ENCODE peak calls at places on chromosomes 13 and 19, in four cellular contexts. One of them, this sample, is unnamed.

GRCh38 chr19:19751846-19752245 is 18.9 kb upstream of the ZNF14 start:
- DNase-seq in ovary: no peak
- DNase-seq in heart right ventricle: no peak
- DNase-seq in CD8-positive, alpha-beta T cell: no peak
- DNase-seq in this sample: no peak

GRCh38 chr13:45055198-45055901 is 65.0 kb upstream of the GTF2F2 start:
- DNase-seq in ovary: no peak
- DNase-seq in heart right ventricle: no peak
- DNase-seq in CD8-positive, alpha-beta T cell: no peak
- DNase-seq in this sample: no peak

GRCh38 chr13:28637714-28638355 is 21.1 kb upstream of the POMP start:
- DNase-seq in ovary: no peak
- DNase-seq in heart right ventricle: peak; percentile 25
- DNase-seq in CD8-positive, alpha-beta T cell: no peak
- DNase-seq in this sample: no peak

GRCh38 chr19:29404015-29404414 is 121.8 kb upstream of the VSTM2B start:
- DNase-seq in ovary: no peak
- DNase-seq in heart right ventricle: no peak
- DNase-seq in CD8-positive, alpha-beta T cell: no peak
- DNase-seq in this sample: no peak

GRCh38 chr19:42076375-42076944 is 494 bp downstream of the ZNF574 start:
- DNase-seq in ovary: peak; percentile 66
- DNase-seq in heart right ventricle: peak; percentile 39
- DNase-seq in CD8-positive, alpha-beta T cell: peak; percentile 23
- DNase-seq in this sample: no peak

GRCh38 chr13:103354189-103354588 is 288.0 kb upstream of the SLC10A2 start:
- DNase-seq in ovary: no peak
- DNase-seq in heart right ventricle: no peak
- DNase-seq in CD8-positive, alpha-beta T cell: no peak
- DNase-seq in this sample: no peak

GRCh38 chr13:95281258-95281602 is 20.0 kb downstream of the ABCC4 start:
- DNase-seq in ovary: no peak
- DNase-seq in heart right ventricle: no peak
- DNase-seq in CD8-positive, alpha-beta T cell: no peak
- DNase-seq in this sample: no peak

GRCh38 chr19:48403606-48404005 is 10.1 kb downstream of the GRIN2D start:
- DNase-seq in ovary: no peak
- DNase-seq in heart right ventricle: peak; percentile 69
- DNase-seq in CD8-positive, alpha-beta T cell: peak; percentile 23
- DNase-seq in this sample: no peak

GRCh38 chr19:6065685-6066365 is 44.5 kb downstream of the RFX2 start:
- DNase-seq in ovary: no peak
- DNase-seq in heart right ventricle: peak; percentile 66
- DNase-seq in CD8-positive, alpha-beta T cell: peak; percentile 23
- DNase-seq in this sample: no peak

GRCh38 chr13:114143806-114144605 is 11.6 kb upstream of the RASA3 start:
- DNase-seq in ovary: no peak
- DNase-seq in heart right ventricle: no peak
- DNase-seq in CD8-positive, alpha-beta T cell: no peak
- DNase-seq in this sample: no peak

GRCh38 chr13:99663185-99663825 is 162.0 kb downstream of the TM9SF2 start:
- DNase-seq in ovary: no peak
- DNase-seq in heart right ventricle: no peak
- DNase-seq in CD8-positive, alpha-beta T cell: no peak
- DNase-seq in this sample: no peak

GRCh38 chr19:12260861-12261260 is 33.8 kb downstream of the ZNF44 start:
- DNase-seq in ovary: no peak
- DNase-seq in heart right ventricle: no peak
- DNase-seq in CD8-positive, alpha-beta T cell: no peak
- DNase-seq in this sample: no peak

GRCh38 chr19:33206261-33207039 is 12.3 kb downstream of the LRP3 start:
- DNase-seq in ovary: no peak
- DNase-seq in heart right ventricle: no peak
- DNase-seq in CD8-positive, alpha-beta T cell: no peak
- DNase-seq in this sample: no peak

GRCh38 chr13:28494537-28494860 is 429 bp downstream of the FLT1 start:
- DNase-seq in ovary: no peak
- DNase-seq in heart right ventricle: no peak
- DNase-seq in CD8-positive, alpha-beta T cell: no peak
- DNase-seq in this sample: no peak

GRCh38 chr19:18856385-18857126 is 24.8 kb downstream of the UPF1 start:
- DNase-seq in ovary: no peak
- DNase-seq in heart right ventricle: no peak
- DNase-seq in CD8-positive, alpha-beta T cell: no peak
- DNase-seq in this sample: no peak

GRCh38 chr19:16834747-16835146 is 5.5 kb downstream of the SIN3B start:
- DNase-seq in ovary: no peak
- DNase-seq in heart right ventricle: no peak
- DNase-seq in CD8-positive, alpha-beta T cell: no peak
- DNase-seq in this sample: no peak

GRCh38 chr19:40245506-40246128 is 19.1 kb upstream of the CCNP start:
- DNase-seq in ovary: no peak
- DNase-seq in heart right ventricle: no peak
- DNase-seq in CD8-positive, alpha-beta T cell: no peak
- DNase-seq in this sample: no peak

GRCh38 chr19:45468803-45469131 is 971 bp downstream of the FOSB start:
- DNase-seq in ovary: no peak
- DNase-seq in heart right ventricle: no peak
- DNase-seq in CD8-positive, alpha-beta T cell: no peak
- DNase-seq in this sample: no peak

GRCh38 chr19:15399234-15399515 is 19.6 kb upstream of the AKAP8 start:
- DNase-seq in ovary: no peak
- DNase-seq in heart right ventricle: no peak
- DNase-seq in CD8-positive, alpha-beta T cell: no peak
- DNase-seq in this sample: no peak